ENCODE peak calls at places on chromosome 15, in four cellular contexts. One of them, this sample, is unnamed.

GRCh38 chr15:32979710-32980109 is 214.8 kb downstream of the FMN1 start:
- DNase-seq in left ventricle myocardium inferior: no peak
- DNase-seq in B cell: no peak
- DNase-seq in HL-60: no peak
- DNase-seq in this sample: no peak

GRCh38 chr15:80070840-80071239 is 11.4 kb downstream of the ZFAND6 start:
- DNase-seq in left ventricle myocardium inferior: no peak
- DNase-seq in B cell: no peak
- DNase-seq in HL-60: peak
- DNase-seq in this sample: no peak

GRCh38 chr15:64161688-64162477 is 939 bp downstream of the PPIB start:
- DNase-seq in left ventricle myocardium inferior: no peak
- DNase-seq in B cell: no peak
- DNase-seq in HL-60: no peak
- DNase-seq in this sample: no peak

GRCh38 chr15:72197460-72198409 is at the start of gene GRAMD2A:
- DNase-seq in left ventricle myocardium inferior: peak
- DNase-seq in B cell: peak
- DNase-seq in HL-60: no peak
- DNase-seq in this sample: no peak

GRCh38 chr15:40456299-40456712 is 14.5 kb upstream of the CHST14 start:
- DNase-seq in left ventricle myocardium inferior: no peak
- DNase-seq in B cell: no peak
- DNase-seq in HL-60: no peak
- DNase-seq in this sample: no peak

GRCh38 chr15:64651573-64652260 is 123.7 kb downstream of the RBPMS2 start:
- DNase-seq in left ventricle myocardium inferior: no peak
- DNase-seq in B cell: peak
- DNase-seq in HL-60: no peak
- DNase-seq in this sample: peak

GRCh38 chr15:25715536-25716413 is 147.4 kb downstream of the ATP10A start:
- DNase-seq in left ventricle myocardium inferior: no peak
- DNase-seq in B cell: no peak
- DNase-seq in HL-60: no peak
- DNase-seq in this sample: no peak

GRCh38 chr15:70196314-70197291 is 98.9 kb upstream of the TLE3 start:
- DNase-seq in left ventricle myocardium inferior: no peak
- DNase-seq in B cell: peak
- DNase-seq in HL-60: no peak
- DNase-seq in this sample: no peak

GRCh38 chr15:55969582-55969981 is 23.8 kb downstream of the NEDD4 start:
- DNase-seq in left ventricle myocardium inferior: no peak
- DNase-seq in B cell: no peak
- DNase-seq in HL-60: no peak
- DNase-seq in this sample: no peak

GRCh38 chr15:25694238-25694584 is 168.9 kb downstream of the ATP10A start:
- DNase-seq in left ventricle myocardium inferior: no peak
- DNase-seq in B cell: no peak
- DNase-seq in HL-60: no peak
- DNase-seq in this sample: no peak

GRCh38 chr15:60840306-60840702 is 361.4 kb upstream of the ICE2 start:
- DNase-seq in left ventricle myocardium inferior: no peak
- DNase-seq in B cell: no peak
- DNase-seq in HL-60: no peak
- DNase-seq in this sample: no peak

GRCh38 chr15:58386641-58387040 is 45.1 kb upstream of the LIPC start:
- DNase-seq in left ventricle myocardium inferior: no peak
- DNase-seq in B cell: no peak
- DNase-seq in HL-60: no peak
- DNase-seq in this sample: no peak

GRCh38 chr15:79004336-79004735 is 59.5 kb upstream of the CTSH start:
- DNase-seq in left ventricle myocardium inferior: no peak
- DNase-seq in B cell: peak
- DNase-seq in HL-60: peak
- DNase-seq in this sample: no peak

GRCh38 chr15:90460142-90460824 is 69.4 kb upstream of the CRTC3 start:
- DNase-seq in left ventricle myocardium inferior: no peak
- DNase-seq in B cell: no peak
- DNase-seq in HL-60: no peak
- DNase-seq in this sample: no peak

GRCh38 chr15:92907880-92908279 is 7.8 kb downstream of the CHD2 start:
- DNase-seq in left ventricle myocardium inferior: no peak
- DNase-seq in B cell: no peak
- DNase-seq in HL-60: no peak
- DNase-seq in this sample: no peak

GRCh38 chr15:43941555-43941954 is 114.8 kb downstream of the WDR76 start:
- DNase-seq in left ventricle myocardium inferior: no peak
- DNase-seq in B cell: peak
- DNase-seq in HL-60: no peak
- DNase-seq in this sample: no peak

GRCh38 chr15:96327155-96327741 is 3.3 kb upstream of the NR2F2 start:
- DNase-seq in left ventricle myocardium inferior: no peak
- DNase-seq in B cell: no peak
- DNase-seq in HL-60: peak
- DNase-seq in this sample: peak